ENCODE peak calls at places on chromosomes 5 and 9, in four cellular contexts. A, P, F and X are unnamed samples.

GRCh38 chr5:91121347-91121993 is 261.6 kb downstream of the ARRDC3 start:
- DNase-seq in P (no peak), F (no peak), A (no peak), X (no peak)

GRCh38 chr5:140966293-140967225 is at the start of gene PCDHAC2:
- DNase-seq in F (peak), P (no peak), A (no peak), X (no peak)

GRCh38 chr9:129568560-129569505 is 52.1 kb downstream of the C9orf50 start:
- DNase-seq in P (no peak), F (peak), A (no peak), X (no peak)

GRCh38 chr5:90519081-90519480 is 10.3 kb downstream of the LYSMD3 start:
- DNase-seq in P (no peak), A (no peak), F (no peak), X (no peak)

GRCh38 chr9:37408933-37409710 is 13.4 kb upstream of the GRHPR start:
- DNase-seq in F (no peak), A (no peak), P (peak), X (peak)

GRCh38 chr9:128886211-128886826 is 4.4 kb downstream of the LRRC8A start:
- DNase-seq in P (no peak), A (no peak), F (no peak), X (no peak)

GRCh38 chr9:91117959-91118651 is 243.6 kb downstream of the AUH start:
- DNase-seq in F (peak), P (no peak), A (peak), X (no peak)

GRCh38 chr5:141771031-141771430 is 89.0 kb upstream of the ARAP3 start:
- DNase-seq in P (no peak), F (no peak), A (no peak), X (no peak)

GRCh38 chr9:37915911-37916470 is 12.1 kb upstream of the SLC25A51 start:
- DNase-seq in F (no peak), A (no peak), P (no peak), X (no peak)

GRCh38 chr5:167982-168660 is 23.2 kb upstream of the LRRC14B start:
- DNase-seq in P (no peak), A (peak), F (no peak), X (no peak)

GRCh38 chr9:3403315-3403714 is 122.5 kb downstream of the RFX3 start:
- DNase-seq in F (no peak), P (no peak), A (no peak), X (no peak)

GRCh38 chr5:149202910-149203451 is 61.7 kb downstream of the ABLIM3 start:
- DNase-seq in P (no peak), A (no peak), F (no peak), X (no peak)

GRCh38 chr5:995318-995717 is 13.3 kb upstream of the NKD2 start:
- DNase-seq in P (no peak), A (no peak), F (peak), X (no peak)

GRCh38 chr5:150516011-150516410 is 8.1 kb downstream of the NDST1 start:
- DNase-seq in A (peak), F (peak), P (no peak), X (no peak)

GRCh38 chr5:64744914-64745313 is 23.6 kb downstream of the SREK1IP1 start:
- DNase-seq in P (no peak), F (no peak), A (no peak), X (no peak)

GRCh38 chr9:106888992-106889631 is 26.1 kb downstream of the ZNF462 start:
- DNase-seq in F (no peak), P (no peak), A (no peak), X (no peak)

GRCh38 chr9:4235951-4236804 is 63.7 kb downstream of the GLIS3 start:
- DNase-seq in P (no peak), F (no peak), A (no peak), X (no peak)

GRCh38 chr5:72988769-72989168 is 32.9 kb downstream of the FCHO2 start:
- DNase-seq in P (no peak), F (no peak), A (no peak), X (no peak)

GRCh38 chr9:109277451-109277850 is 43.4 kb downstream of the EPB41L4B start:
- DNase-seq in A (no peak), F (no peak), P (no peak), X (no peak)

GRCh38 chr9:137006116-137007003 is 10.0 kb upstream of the CLIC3 start:
- DNase-seq in A (no peak), F (no peak), P (no peak), X (no peak)

GRCh38 chr5:171310816-171311697 is 2.0 kb downstream of the TLX3 start:
- DNase-seq in A (peak), F (no peak), P (peak), X (no peak)

GRCh38 chr5:14581891-14582796 is 552 bp downstream of the OTULINL start:
- DNase-seq in A (no peak), P (peak), F (peak), X (peak)

GRCh38 chr9:111187376-111187775 is 142.6 kb downstream of the OR2K2 start:
- DNase-seq in P (no peak), A (no peak), F (no peak), X (no peak)

GRCh38 chr9:118785456-118785855 is 583.8 kb downstream of the BRINP1 start:
- DNase-seq in A (no peak), P (no peak), F (no peak), X (no peak)